ENCODE peak calls at places on chromosome 15, in nine cellular contexts. O is HuH-7; B is AG04450; F is cerebellar nuclear complex; V is GM10248; G is progenitor cell of endocrine pancreas; D is smooth muscle cell of the brain vasculature; I is RWPE1; Z is stimulated activated naive CD8-positive, alpha-beta T cell treated with anti-CD3 and anti-CD28 coated beads, Interleukin-15, Interleukin-2, amounts not matched to agents 100 U/mL and 50 U/mL, for 24 hours. J is an unnamed sample.

GRCh38 chr15:75350601-75351331 is 3.9 kb downstream of the NEIL1 start:
- DNase-seq in F (no peak), D (no peak), I (no peak), G (no peak), Z (no peak), O (no peak), V (no peak), B (no peak), J (no peak)

GRCh38 chr15:85763157-85763556 is 31.6 kb downstream of the KLHL25 start:
- DNase-seq in B (no peak), Z (no peak), F (no peak), V (no peak), D (no peak), I (no peak), G (no peak), O (no peak), J (no peak)

GRCh38 chr15:69852482-69853275 is 245.0 kb downstream of the TLE3 start:
- DNase-seq in F (no peak), Z (no peak), D (no peak), V (no peak), B (no peak), O (no peak), I (no peak), G (no peak), J (no peak)

GRCh38 chr15:46703352-46703861 is 1013.9 kb upstream of the SEMA6D start:
- DNase-seq in G (no peak), F (no peak), Z (no peak), O (no peak), B (no peak), I (no peak), V (no peak), D (no peak), J (no peak)

GRCh38 chr15:92906563-92907081 is 6.5 kb downstream of the CHD2 start:
- DNase-seq in O (no peak), F (no peak), V (no peak), D (no peak), B (no peak), Z (no peak), I (peak), G (no peak), J (peak)

GRCh38 chr15:66882251-66883020 is 180.4 kb downstream of the SMAD6 start:
- DNase-seq in B (peak), D (no peak), Z (no peak), F (no peak), O (no peak), V (peak), I (peak), G (no peak), J (no peak)

GRCh38 chr15:35925634-35926380 is 379.8 kb upstream of the DPH6 start:
- DNase-seq in O (no peak), B (no peak), D (no peak), G (no peak), Z (no peak), V (no peak), F (no peak), I (peak), J (no peak)

GRCh38 chr15:89888214-89888804 is 5.5 kb downstream of the AP3S2 start:
- DNase-seq in Z (no peak), F (no peak), V (no peak), O (peak), G (no peak), I (peak), B (peak), D (peak), J (no peak)

GRCh38 chr15:41423979-41424659 is 7.2 kb downstream of the RTF1 start:
- DNase-seq in I (no peak), V (peak), Z (no peak), B (no peak), G (no peak), F (no peak), D (no peak), O (no peak), J (no peak)

GRCh38 chr15:68808091-68808490 is 12.6 kb downstream of the ANP32A start:
- DNase-seq in D (no peak), V (no peak), O (no peak), B (no peak), G (no peak), F (no peak), I (no peak), Z (no peak), J (no peak)

GRCh38 chr15:43955140-43955539 is 128.3 kb downstream of the WDR76 start:
- DNase-seq in Z (no peak), G (no peak), I (no peak), D (no peak), O (no peak), V (no peak), F (no peak), B (no peak), J (no peak)

GRCh38 chr15:39404767-39405173 is 176.1 kb upstream of the THBS1 start:
- DNase-seq in D (peak), F (no peak), O (no peak), G (no peak), B (peak), Z (no peak), I (peak), V (no peak), J (no peak)

GRCh38 chr15:55993804-55994539 is 560 bp upstream of the NEDD4 start:
- DNase-seq in O (peak), B (peak), D (peak), V (peak), Z (no peak), F (no peak), G (no peak), I (peak), J (no peak)

GRCh38 chr15:101188517-101189340 is 63.1 kb downstream of the CHSY1 start:
- DNase-seq in O (no peak), G (no peak), V (peak), B (no peak), D (no peak), F (no peak), I (peak), Z (no peak), J (no peak)

GRCh38 chr15:96053039-96054021 is 277.2 kb upstream of the NR2F2 start:
- DNase-seq in O (peak), F (no peak), Z (no peak), B (no peak), G (no peak), D (no peak), V (peak), I (peak), J (no peak)

GRCh38 chr15:31046759-31047359 is 54.7 kb downstream of the TRPM1 start:
- DNase-seq in F (no peak), V (no peak), I (no peak), G (no peak), B (no peak), O (no peak), Z (no peak), D (no peak), J (no peak)

GRCh38 chr15:45372032-45372995 is 6.0 kb downstream of the GATM start:
- DNase-seq in B (no peak), D (no peak), F (no peak), O (peak), Z (no peak), G (no peak), V (no peak), I (no peak), J (no peak)